ENCODE peak calls at places on chromosomes 11 and 22, in four cellular contexts. H is HepG2, L is GM12878, J is H1. M is an unnamed sample.

GRCh38 chr22:25051983-25052710 is 99.6 kb downstream of the KIAA1671 start:
- DNase-seq in J (no peak), H (peak), L (no peak), M (peak)

GRCh38 chr22:23743303-23743705 is 7.6 kb downstream of the ZNF70 start:
- DNase-seq in L (no peak), H (no peak), J (no peak), M (no peak)

GRCh38 chr22:45082795-45083194 is 73.0 kb upstream of the PHF21B start:
- DNase-seq in H (no peak), L (no peak), J (no peak), M (peak)

GRCh38 chr22:47017245-47017644 is 254.8 kb downstream of the TBC1D22A start:
- DNase-seq in J (no peak), L (no peak), H (no peak), M (no peak)

GRCh38 chr22:30889996-30890480 is 78.5 kb downstream of the MORC2 start:
- DNase-seq in H (no peak), L (no peak), J (no peak), M (peak)

GRCh38 chr11:71580057-71581003 is 2.3 kb downstream of the KRTAP5-11 start:
- DNase-seq in L (no peak), H (peak), J (peak), M (peak)

GRCh38 chr22:38423512-38424503 is 31.2 kb downstream of the KCNJ4 start:
- DNase-seq in H (peak), L (no peak), J (no peak), M (no peak)

GRCh38 chr22:26828311-26828710 is 170.9 kb downstream of the MIAT start:
- DNase-seq in J (no peak), H (no peak), L (no peak), M (no peak)

GRCh38 chr11:17395554-17395961 is 7.1 kb upstream of the KCNJ11 start:
- DNase-seq in H (no peak), J (no peak), L (no peak), M (peak)

GRCh38 chr22:19770349-19771220 is 10.0 kb downstream of the TBX1 start:
- DNase-seq in J (no peak), H (no peak), L (no peak), M (no peak)

GRCh38 chr11:126352934-126353801 is 2.3 kb upstream of the ST3GAL4 start:
- DNase-seq in L (peak), H (peak), J (no peak), M (no peak)

GRCh38 chr22:35014812-35015211 is 51.1 kb upstream of the ISX start:
- DNase-seq in L (no peak), J (no peak), H (no peak), M (no peak)

GRCh38 chr22:16915711-16916110 is 90.5 kb upstream of the XKR3 start:
- DNase-seq in L (no peak), J (no peak), H (no peak), M (no peak)

GRCh38 chr11:129374081-129374992 is 1.3 kb upstream of the BARX2 start:
- DNase-seq in J (no peak), L (no peak), H (no peak), M (peak)
- TF ChIP-seq TCF12 in J (no peak), L (no peak), H (no peak), M (no peak)

GRCh38 chr11:119856681-119857485 is 127.9 kb upstream of the NECTIN1 start:
- DNase-seq in H (no peak), L (no peak), J (no peak), M (no peak)

GRCh38 chr11:119852741-119853140 is 123.7 kb upstream of the NECTIN1 start:
- DNase-seq in J (no peak), L (no peak), H (no peak), M (no peak)

GRCh38 chr11:119855066-119855465 is 126.1 kb upstream of the NECTIN1 start:
- DNase-seq in H (no peak), L (no peak), J (no peak), M (no peak)

GRCh38 chr11:119853581-119854360 is 124.8 kb upstream of the NECTIN1 start:
- DNase-seq in L (no peak), J (no peak), H (no peak), M (no peak)

DNA sequence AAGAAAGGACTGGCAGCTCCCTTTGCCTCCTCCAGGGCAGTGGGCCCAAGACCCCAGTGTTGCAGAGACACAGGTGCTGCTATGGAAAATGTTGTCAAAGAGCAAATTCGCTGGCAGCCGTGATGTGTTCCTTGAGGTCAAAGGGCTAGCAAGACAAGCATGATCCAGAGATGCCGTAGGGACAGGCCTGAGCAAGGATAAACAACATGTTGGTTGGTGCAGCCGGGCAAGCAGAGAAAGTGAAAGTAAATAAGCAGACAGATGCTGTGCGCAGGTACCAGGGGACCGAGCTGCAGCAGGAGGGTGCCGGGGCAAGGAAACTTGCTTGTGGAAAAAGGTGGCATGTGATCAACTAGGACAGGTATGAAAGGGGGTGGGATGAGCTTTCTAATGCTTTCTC is 125.5 kb upstream of the NECTIN1 start:
- DNase-seq in H (no peak), J (no peak), L (no peak), M (no peak)
- TF ChIP-seq TCF12 in H (no peak), J (no peak), L (no peak), M (no peak)

GRCh38 chr11:76327223-76327622 is 53.7 kb downstream of the THAP12 start:
- DNase-seq in L (no peak), J (no peak), H (no peak), M (no peak)

GRCh38 chr11:76327756-76328388 is 53.1 kb downstream of the THAP12 start:
- DNase-seq in L (no peak), J (no peak), H (no peak), M (no peak)

GRCh38 chr11:76330651-76331050 is 50.3 kb downstream of the THAP12 start:
- DNase-seq in L (no peak), H (no peak), J (no peak), M (no peak)

GRCh38 chr11:76329983-76330382 is 50.9 kb downstream of the THAP12 start:
- DNase-seq in L (no peak), H (peak), J (no peak), M (no peak)

DNA sequence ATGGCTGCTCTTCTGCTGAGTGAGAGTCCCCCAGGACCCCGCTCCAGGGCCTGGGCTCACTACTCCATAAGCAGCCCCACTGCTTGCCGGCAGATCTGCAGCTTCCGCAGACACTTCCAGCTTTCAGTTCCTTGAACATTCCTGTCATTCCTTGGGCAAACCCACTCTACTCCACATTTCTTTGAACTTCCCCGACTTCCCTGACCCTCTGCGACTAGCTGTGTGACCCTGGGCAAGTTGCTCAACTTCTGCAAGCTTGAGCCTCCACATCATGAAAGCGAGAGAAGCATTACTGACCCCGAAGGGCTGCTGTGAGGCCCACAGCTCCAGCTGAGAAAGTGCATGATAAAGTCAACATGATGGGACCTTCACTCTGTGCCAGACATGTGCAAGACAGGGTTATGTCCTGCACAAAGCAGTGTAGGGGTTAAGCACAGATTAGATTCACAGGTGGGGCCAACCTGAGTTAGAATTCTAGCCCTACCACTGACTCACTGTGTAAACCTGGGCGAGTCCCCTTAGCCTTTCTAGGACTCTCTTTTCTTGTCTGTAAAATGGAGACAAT is 51.8 kb downstream of the THAP12 start:
- DNase-seq in J (no peak), H (peak), L (no peak), M (no peak)
- TF ChIP-seq TCF12 in J (no peak), H (no peak), L (no peak), M (no peak)

DNA sequence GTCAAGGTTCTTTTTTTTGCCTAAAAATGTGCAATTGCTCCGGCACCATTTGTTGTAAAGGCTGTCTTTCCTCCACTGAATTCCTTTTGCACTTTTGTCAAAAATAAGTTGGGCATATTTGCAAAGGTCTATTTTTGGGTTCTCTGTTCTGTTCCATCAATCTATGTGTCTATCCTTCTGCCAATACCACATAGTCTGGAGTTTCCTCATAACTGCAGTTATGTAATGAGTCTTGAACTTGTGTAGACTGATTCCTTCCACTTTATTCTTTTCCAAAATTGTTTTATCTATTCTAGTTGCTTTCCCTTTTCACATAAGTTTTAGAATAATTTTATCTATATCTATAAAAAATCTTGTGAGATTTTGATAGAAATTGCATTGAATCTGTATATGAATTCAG is 6.7 kb downstream of the KCNJ5 start:
- DNase-seq in J (no peak), H (no peak), L (no peak), M (no peak)
- TF ChIP-seq TCF12 in J (no peak), H (no peak), L (no peak), M (no peak)